ENCODE peak calls at places on chromosomes 2 and 18, in five cellular contexts. E is H1, F is HCT116, U is GM12878, S is K562. J is an unnamed sample.

GRCh38 chr18:54359233-54359632 is 1.5 kb downstream of the C18orf54 start:
- DNase-seq in F (no peak), U (no peak), S (peak), E (no peak), J (no peak)

GRCh38 chr2:229860334-229860733 is 61.5 kb downstream of the TRIP12 start:
- DNase-seq in E (no peak), U (no peak), F (no peak), S (no peak), J (no peak)

GRCh38 chr18:46324556-46324955 is 220.4 kb downstream of the HAUS1 start:
- DNase-seq in S (peak), U (no peak), F (peak), E (no peak), J (no peak)

GRCh38 chr18:389658-390357 is 110.7 kb downstream of the COLEC12 start:
- DNase-seq in F (no peak), U (peak), E (no peak), S (no peak), J (no peak)

GRCh38 chr2:6554403-6554802 is 311.3 kb downstream of the CMPK2 start:
- DNase-seq in E (no peak), F (no peak), U (no peak), S (no peak), J (no peak)

GRCh38 chr18:2655954-2656236 is 369 bp downstream of the SMCHD1 start:
- DNase-seq in U (no peak), F (peak), S (peak), E (no peak), J (no peak)

GRCh38 chr2:240429872-240430491 is 5.5 kb upstream of the GPC1 start:
- DNase-seq in F (no peak), E (peak), U (no peak), S (no peak), J (peak)

GRCh38 chr2:63678085-63678484 is 89.3 kb downstream of the MDH1 start:
- DNase-seq in F (no peak), U (no peak), E (no peak), S (no peak), J (no peak)

GRCh38 chr2:70738159-70738558 is 29.8 kb downstream of the ADD2 start:
- DNase-seq in E (no peak), F (no peak), U (no peak), S (no peak), J (no peak)

GRCh38 chr2:80326214-80326613 is 21.7 kb upstream of the LRRTM1 start:
- DNase-seq in U (peak), S (peak), E (no peak), F (no peak), J (peak)
- TF ChIP-seq SRF in U (no peak), S (no peak), E (no peak), F (no peak), J (no peak)

GRCh38 chr2:120785228-120785966 is 49.7 kb downstream of the GLI2 start:
- DNase-seq in E (peak), S (no peak), U (no peak), F (no peak), J (no peak)
- TF ChIP-seq SRF in E (no peak), S (no peak), U (no peak), F (no peak), J (no peak)

GRCh38 chr2:174337337-174338154 is 2.8 kb downstream of the SP9 start:
- DNase-seq in F (no peak), S (peak), E (peak), U (no peak), J (no peak)

GRCh38 chr2:174334781-174335604 is at the start of gene SP9:
- DNase-seq in S (peak), U (no peak), F (no peak), E (peak), J (peak)

GRCh38 chr2:174336403-174337336 is 1.9 kb downstream of the SP9 start:
- DNase-seq in S (peak), U (no peak), F (peak), E (peak), J (peak)

GRCh38 chr2:174334278-174334715 is 457 bp upstream of the SP9 start:
- DNase-seq in U (no peak), S (no peak), E (peak), F (no peak), J (no peak)

DNA sequence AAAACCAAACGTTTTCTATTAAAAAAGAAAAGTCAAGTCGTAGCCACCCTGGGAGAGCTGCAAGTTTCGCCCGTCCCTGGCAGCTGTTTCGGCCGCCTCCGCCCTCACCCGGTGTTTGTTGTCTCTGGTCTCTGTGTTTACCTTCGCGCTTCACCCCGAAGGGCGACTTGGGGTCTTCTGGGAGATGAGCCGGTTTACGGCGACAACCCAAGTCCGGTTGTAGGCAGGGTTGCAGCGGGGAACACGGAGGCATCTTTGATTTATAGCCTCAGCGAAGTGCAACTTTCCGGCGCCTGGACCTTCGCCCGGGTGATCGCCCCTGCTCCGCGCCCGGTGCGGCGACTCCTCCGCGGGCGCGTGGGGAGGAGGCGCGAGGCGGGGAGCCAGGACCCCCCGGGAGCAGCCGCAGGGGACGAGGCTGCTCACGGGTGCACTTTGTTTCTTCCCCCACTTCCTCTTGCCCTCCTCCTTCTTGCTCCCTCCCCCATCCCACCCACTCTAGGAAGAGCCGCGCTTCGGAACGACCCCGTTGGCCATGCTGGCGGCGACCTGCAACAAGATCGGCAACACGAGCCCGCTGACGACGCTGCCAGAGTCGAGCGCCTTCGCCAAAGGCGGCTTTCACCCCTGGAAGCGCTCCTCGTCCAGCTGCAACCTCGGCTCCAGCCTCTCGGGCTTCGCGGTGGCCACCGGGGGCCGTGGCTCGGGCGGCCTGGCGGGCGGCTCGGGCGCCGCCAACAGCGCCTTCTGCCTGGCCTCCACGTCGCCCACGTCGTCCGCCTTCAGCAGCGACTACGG is 1.1 kb downstream of the SP9 start:
- DNase-seq in F (no peak), S (peak), U (no peak), E (peak), J (no peak)
- TF ChIP-seq SRF in F (no peak), S (no peak), U (no peak), E (no peak), J (no peak)

GRCh38 chr2:72035518-72036172 is 112.0 kb downstream of the CYP26B1 start:
- DNase-seq in F (no peak), E (no peak), U (no peak), S (peak), J (no peak)
- TF ChIP-seq SRF in F (no peak), E (no peak), U (no peak), S (no peak), J (no peak)

GRCh38 chr2:15241208-15241607 is 319.9 kb downstream of the NBAS start:
- DNase-seq in S (no peak), U (no peak), F (no peak), E (no peak), J (peak)

GRCh38 chr2:15241929-15242328 is 319.2 kb downstream of the NBAS start:
- DNase-seq in E (no peak), U (no peak), S (no peak), F (no peak), J (no peak)

GRCh38 chr2:15246870-15247269 is 314.3 kb downstream of the NBAS start:
- DNase-seq in S (no peak), F (no peak), U (no peak), E (no peak), J (no peak)

GRCh38 chr2:15242936-15243461 is 318.1 kb downstream of the NBAS start:
- DNase-seq in F (no peak), S (peak), E (no peak), U (no peak), J (no peak)

GRCh38 chr2:15243762-15244161 is 317.4 kb downstream of the NBAS start:
- DNase-seq in S (peak), F (no peak), E (no peak), U (no peak), J (no peak)
- TF ChIP-seq SRF in S (no peak), F (no peak), E (no peak), U (no peak), J (no peak)

GRCh38 chr2:95050385-95051300 is 25.1 kb downstream of the MAL start:
- DNase-seq in U (no peak), F (no peak), E (no peak), S (no peak), J (no peak)
- TF ChIP-seq SRF in U (no peak), F (no peak), E (no peak), S (no peak), J (no peak)

GRCh38 chr2:59297829-59298228 is 1056.7 kb upstream of the FANCL start:
- DNase-seq in U (no peak), F (no peak), E (no peak), S (no peak), J (no peak)

GRCh38 chr2:59302683-59303082 is 1061.6 kb upstream of the FANCL start:
- DNase-seq in E (no peak), F (no peak), S (no peak), U (no peak), J (no peak)

GRCh38 chr2:59303272-59303671 is 1062.1 kb upstream of the FANCL start:
- DNase-seq in U (no peak), E (no peak), F (no peak), S (no peak), J (no peak)

GRCh38 chr2:59296279-59296678 is 1055.2 kb upstream of the FANCL start:
- DNase-seq in S (no peak), E (no peak), F (no peak), U (no peak), J (peak)

DNA sequence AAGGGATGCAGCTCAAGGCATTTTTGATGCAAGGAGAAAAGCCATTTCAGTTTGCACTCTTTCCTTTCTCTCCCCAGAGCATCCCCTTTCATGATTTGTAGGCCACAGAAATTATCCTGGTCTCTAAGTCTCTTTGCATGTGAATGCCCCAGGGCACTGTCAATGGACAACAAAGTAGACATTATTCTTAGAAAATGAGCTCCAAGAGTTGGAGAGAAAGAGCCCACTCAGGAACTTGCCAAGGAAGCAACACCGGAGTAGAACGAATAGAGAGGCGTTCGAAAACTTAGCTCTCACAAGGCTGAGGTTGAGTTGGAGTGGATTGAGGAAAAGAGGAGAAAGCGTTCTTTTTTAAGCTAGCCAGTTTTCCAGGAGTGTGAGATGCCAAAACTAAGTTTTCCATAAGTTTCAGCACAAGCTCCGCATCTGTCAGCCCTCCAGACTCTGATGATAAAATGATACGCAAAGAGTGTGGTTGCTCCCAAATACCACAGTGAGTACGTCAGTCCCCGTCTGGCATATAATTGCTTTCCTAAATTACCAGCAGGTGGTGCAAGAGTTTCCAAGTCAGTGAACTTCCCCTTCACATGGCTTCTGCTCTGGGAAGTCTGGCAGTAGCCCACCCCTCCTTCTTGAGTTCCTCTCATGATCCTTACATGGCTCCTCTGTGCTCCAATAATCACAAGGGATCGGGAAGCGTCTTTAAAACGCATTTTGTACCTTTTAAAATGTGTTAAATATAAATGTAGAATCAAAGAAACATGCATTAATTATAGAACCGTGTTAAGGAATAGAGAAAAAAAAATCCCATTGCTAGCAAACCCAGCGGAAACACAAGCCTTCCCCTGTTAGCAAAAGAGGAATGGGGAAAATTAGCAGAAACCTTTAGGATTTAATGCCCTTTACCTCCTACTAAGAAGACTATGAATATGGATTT is 1060.6 kb upstream of the FANCL start:
- DNase-seq in F (peak), S (peak), U (no peak), E (no peak), J (peak)
- TF ChIP-seq SRF in F (no peak), S (no peak), U (no peak), E (no peak), J (no peak)